ENCODE peak calls at places on chromosomes 1 and 21, in six cellular contexts. One of them, this sample, is unnamed.

GRCh38 chr1:183514235-183514634 is 41.9 kb downstream of the SMG7 start:
- DNase-seq in dorsolateral prefrontal cortex: no peak
- DNase-seq in brain microvascular endothelial cell: no peak
- DNase-seq in mammary epithelial cell: no peak
- DNase-seq in testis: no peak
- DNase-seq in endodermal cell: no peak
- DNase-seq in this sample: no peak

GRCh38 chr21:35426484-35426883 is 377.4 kb upstream of the RUNX1 start:
- DNase-seq in dorsolateral prefrontal cortex: no peak
- DNase-seq in brain microvascular endothelial cell: no peak
- DNase-seq in mammary epithelial cell: no peak
- DNase-seq in testis: no peak
- DNase-seq in endodermal cell: no peak
- DNase-seq in this sample: no peak

GRCh38 chr1:207885129-207886032 is 25.5 kb downstream of the CD34 start:
- DNase-seq in dorsolateral prefrontal cortex: peak; percentile 81
- DNase-seq in brain microvascular endothelial cell: peak; percentile 75
- DNase-seq in mammary epithelial cell: peak; percentile 46
- DNase-seq in testis: peak; percentile 94
- DNase-seq in endodermal cell: peak; percentile 89
- DNase-seq in this sample: peak; percentile 94

GRCh38 chr1:217747156-217747769 is 116.1 kb downstream of the SPATA17 start:
- DNase-seq in dorsolateral prefrontal cortex: no peak
- DNase-seq in brain microvascular endothelial cell: peak; percentile 12
- DNase-seq in mammary epithelial cell: peak; percentile 14
- DNase-seq in testis: no peak
- DNase-seq in endodermal cell: no peak
- DNase-seq in this sample: no peak

GRCh38 chr1:205983925-205984725 is 19.1 kb downstream of the RAB7B start:
- DNase-seq in dorsolateral prefrontal cortex: peak; percentile 76
- DNase-seq in brain microvascular endothelial cell: no peak
- DNase-seq in mammary epithelial cell: peak; percentile 96
- DNase-seq in testis: peak; percentile 80
- DNase-seq in endodermal cell: peak; percentile 91
- DNase-seq in this sample: peak; percentile 90

GRCh38 chr1:77905603-77906002 is 17.2 kb downstream of the NEXN start:
- DNase-seq in dorsolateral prefrontal cortex: no peak
- DNase-seq in brain microvascular endothelial cell: no peak
- DNase-seq in mammary epithelial cell: no peak
- DNase-seq in testis: no peak
- DNase-seq in endodermal cell: no peak
- DNase-seq in this sample: no peak

GRCh38 chr1:110482662-110483307 is 31.8 kb downstream of the PROK1 start:
- DNase-seq in dorsolateral prefrontal cortex: no peak
- DNase-seq in brain microvascular endothelial cell: no peak
- DNase-seq in mammary epithelial cell: no peak
- DNase-seq in testis: no peak
- DNase-seq in endodermal cell: peak; percentile 77
- DNase-seq in this sample: no peak

GRCh38 chr21:34732388-34732821 is 63.6 kb downstream of the CLIC6 start:
- DNase-seq in dorsolateral prefrontal cortex: no peak
- DNase-seq in brain microvascular endothelial cell: no peak
- DNase-seq in mammary epithelial cell: peak; percentile 49
- DNase-seq in testis: no peak
- DNase-seq in endodermal cell: no peak
- DNase-seq in this sample: no peak

GRCh38 chr21:28308516-28308915 is 684.2 kb downstream of the LTN1 start:
- DNase-seq in dorsolateral prefrontal cortex: no peak
- DNase-seq in brain microvascular endothelial cell: no peak
- DNase-seq in mammary epithelial cell: peak; percentile 58
- DNase-seq in testis: no peak
- DNase-seq in endodermal cell: no peak
- DNase-seq in this sample: no peak

GRCh38 chr1:27591622-27592021 is 12.3 kb downstream of the AHDC1 start:
- DNase-seq in dorsolateral prefrontal cortex: no peak
- DNase-seq in brain microvascular endothelial cell: no peak
- DNase-seq in mammary epithelial cell: no peak
- DNase-seq in testis: no peak
- DNase-seq in endodermal cell: no peak
- DNase-seq in this sample: no peak

GRCh38 chr1:77222496-77222895 is 3.3 kb upstream of the PIGK start:
- DNase-seq in dorsolateral prefrontal cortex: no peak
- DNase-seq in brain microvascular endothelial cell: no peak
- DNase-seq in mammary epithelial cell: no peak
- DNase-seq in testis: no peak
- DNase-seq in endodermal cell: no peak
- DNase-seq in this sample: no peak

GRCh38 chr1:157978547-157979403 is 14.7 kb upstream of the KIRREL1 start:
- DNase-seq in dorsolateral prefrontal cortex: no peak
- DNase-seq in brain microvascular endothelial cell: no peak
- DNase-seq in mammary epithelial cell: no peak
- DNase-seq in testis: peak; percentile 21
- DNase-seq in endodermal cell: peak; percentile 91
- DNase-seq in this sample: no peak

GRCh38 chr1:66933887-66934700 is 9.3 kb downstream of the MIER1 start:
- DNase-seq in dorsolateral prefrontal cortex: no peak
- DNase-seq in brain microvascular endothelial cell: no peak
- DNase-seq in mammary epithelial cell: peak; percentile 72
- DNase-seq in testis: no peak
- DNase-seq in endodermal cell: no peak
- DNase-seq in this sample: no peak

GRCh38 chr1:226401407-226402303 is 6.2 kb downstream of the PARP1 start:
- DNase-seq in dorsolateral prefrontal cortex: no peak
- DNase-seq in brain microvascular endothelial cell: no peak
- DNase-seq in mammary epithelial cell: no peak
- DNase-seq in testis: no peak
- DNase-seq in endodermal cell: no peak
- DNase-seq in this sample: no peak

GRCh38 chr1:110235839-110236682 is 25.9 kb downstream of the KCNC4 start:
- DNase-seq in dorsolateral prefrontal cortex: peak; percentile 24
- DNase-seq in brain microvascular endothelial cell: peak; percentile 45
- DNase-seq in mammary epithelial cell: peak; percentile 92
- DNase-seq in testis: no peak
- DNase-seq in endodermal cell: no peak
- DNase-seq in this sample: no peak

GRCh38 chr1:48049823-48050539 is 52.8 kb upstream of the TRABD2B start:
- DNase-seq in dorsolateral prefrontal cortex: no peak
- DNase-seq in brain microvascular endothelial cell: no peak
- DNase-seq in mammary epithelial cell: no peak
- DNase-seq in testis: no peak
- DNase-seq in endodermal cell: peak; percentile 76
- DNase-seq in this sample: peak; percentile 77

GRCh38 chr1:114232691-114233090 is 79.0 kb upstream of the SYT6 start:
- DNase-seq in dorsolateral prefrontal cortex: no peak
- DNase-seq in brain microvascular endothelial cell: no peak
- DNase-seq in mammary epithelial cell: no peak
- DNase-seq in testis: no peak
- DNase-seq in endodermal cell: no peak
- DNase-seq in this sample: no peak

GRCh38 chr21:36646011-36646410 is 52.9 kb upstream of the SIM2 start:
- DNase-seq in dorsolateral prefrontal cortex: no peak
- DNase-seq in brain microvascular endothelial cell: no peak
- DNase-seq in mammary epithelial cell: no peak
- DNase-seq in testis: no peak
- DNase-seq in endodermal cell: no peak
- DNase-seq in this sample: no peak

GRCh38 chr1:1889847-1890505 is 911 bp downstream of the GNB1 start:
- DNase-seq in dorsolateral prefrontal cortex: no peak
- DNase-seq in brain microvascular endothelial cell: peak; percentile 19
- DNase-seq in mammary epithelial cell: peak; percentile 41
- DNase-seq in testis: peak; percentile 48
- DNase-seq in endodermal cell: peak; percentile 64
- DNase-seq in this sample: peak; percentile 31

GRCh38 chr1:58619286-58620054 is 42.4 kb upstream of the TACSTD2 start:
- DNase-seq in dorsolateral prefrontal cortex: no peak
- DNase-seq in brain microvascular endothelial cell: no peak
- DNase-seq in mammary epithelial cell: no peak
- DNase-seq in testis: no peak
- DNase-seq in endodermal cell: peak; percentile 48
- DNase-seq in this sample: no peak

GRCh38 chr1:215001419-215002021 is 81.0 kb upstream of the KCNK2 start:
- DNase-seq in dorsolateral prefrontal cortex: no peak
- DNase-seq in brain microvascular endothelial cell: no peak
- DNase-seq in mammary epithelial cell: peak; percentile 75
- DNase-seq in testis: no peak
- DNase-seq in endodermal cell: no peak
- DNase-seq in this sample: no peak

GRCh38 chr1:147246044-147246690 is 3.7 kb downstream of the CHD1L start:
- DNase-seq in dorsolateral prefrontal cortex: no peak
- DNase-seq in brain microvascular endothelial cell: no peak
- DNase-seq in mammary epithelial cell: no peak
- DNase-seq in testis: no peak
- DNase-seq in endodermal cell: no peak
- DNase-seq in this sample: no peak

GRCh38 chr1:153291514-153291913 is 21.2 kb downstream of the PGLYRP3 start:
- DNase-seq in dorsolateral prefrontal cortex: no peak
- DNase-seq in brain microvascular endothelial cell: no peak
- DNase-seq in mammary epithelial cell: no peak
- DNase-seq in testis: no peak
- DNase-seq in endodermal cell: no peak
- DNase-seq in this sample: no peak

GRCh38 chr21:41967708-41968107 is 13.9 kb upstream of the C2CD2 start:
- DNase-seq in dorsolateral prefrontal cortex: no peak
- DNase-seq in brain microvascular endothelial cell: no peak
- DNase-seq in mammary epithelial cell: no peak
- DNase-seq in testis: peak; percentile 7
- DNase-seq in endodermal cell: peak; percentile 54
- DNase-seq in this sample: no peak

GRCh38 chr21:35428489-35428888 is 379.4 kb upstream of the RUNX1 start:
- DNase-seq in dorsolateral prefrontal cortex: no peak
- DNase-seq in brain microvascular endothelial cell: peak; percentile 39
- DNase-seq in mammary epithelial cell: no peak
- DNase-seq in testis: peak; percentile 21
- DNase-seq in endodermal cell: peak; percentile 68
- DNase-seq in this sample: no peak

GRCh38 chr1:30085814-30086770 is 637.3 kb downstream of the MATN1 start:
- DNase-seq in dorsolateral prefrontal cortex: peak; percentile 58
- DNase-seq in brain microvascular endothelial cell: peak; percentile 26
- DNase-seq in mammary epithelial cell: no peak
- DNase-seq in testis: peak; percentile 86
- DNase-seq in endodermal cell: peak; percentile 97
- DNase-seq in this sample: peak; percentile 84

GRCh38 chr1:1419812-1420653 is 1.0 kb downstream of the ANKRD65 start:
- DNase-seq in dorsolateral prefrontal cortex: no peak
- DNase-seq in brain microvascular endothelial cell: no peak
- DNase-seq in mammary epithelial cell: no peak
- DNase-seq in testis: no peak
- DNase-seq in endodermal cell: peak; percentile 74
- DNase-seq in this sample: no peak

GRCh38 chr1:147808025-147808424 is 47.6 kb upstream of the GJA5 start:
- DNase-seq in dorsolateral prefrontal cortex: no peak
- DNase-seq in brain microvascular endothelial cell: no peak
- DNase-seq in mammary epithelial cell: no peak
- DNase-seq in testis: no peak
- DNase-seq in endodermal cell: peak; percentile 32
- DNase-seq in this sample: no peak

GRCh38 chr1:234253732-234254131 is 119.5 kb upstream of the COA6 start:
- DNase-seq in dorsolateral prefrontal cortex: no peak
- DNase-seq in brain microvascular endothelial cell: no peak
- DNase-seq in mammary epithelial cell: no peak
- DNase-seq in testis: no peak
- DNase-seq in endodermal cell: no peak
- DNase-seq in this sample: no peak

GRCh38 chr1:183734600-183735036 is 70.3 kb upstream of the RGL1 start:
- DNase-seq in dorsolateral prefrontal cortex: no peak
- DNase-seq in brain microvascular endothelial cell: no peak
- DNase-seq in mammary epithelial cell: no peak
- DNase-seq in testis: peak; percentile 77
- DNase-seq in endodermal cell: no peak
- DNase-seq in this sample: peak; percentile 22

GRCh38 chr1:170685166-170685565 is 21.2 kb downstream of the PRRX1 start:
- DNase-seq in dorsolateral prefrontal cortex: no peak
- DNase-seq in brain microvascular endothelial cell: peak; percentile 88
- DNase-seq in mammary epithelial cell: peak; percentile 45
- DNase-seq in testis: no peak
- DNase-seq in endodermal cell: no peak
- DNase-seq in this sample: no peak

GRCh38 chr1:44576456-44577150 is 97.7 kb downstream of the TMEM53 start:
- DNase-seq in dorsolateral prefrontal cortex: peak; percentile 56
- DNase-seq in brain microvascular endothelial cell: no peak
- DNase-seq in mammary epithelial cell: no peak
- DNase-seq in testis: no peak
- DNase-seq in endodermal cell: no peak
- DNase-seq in this sample: no peak

DNA sequence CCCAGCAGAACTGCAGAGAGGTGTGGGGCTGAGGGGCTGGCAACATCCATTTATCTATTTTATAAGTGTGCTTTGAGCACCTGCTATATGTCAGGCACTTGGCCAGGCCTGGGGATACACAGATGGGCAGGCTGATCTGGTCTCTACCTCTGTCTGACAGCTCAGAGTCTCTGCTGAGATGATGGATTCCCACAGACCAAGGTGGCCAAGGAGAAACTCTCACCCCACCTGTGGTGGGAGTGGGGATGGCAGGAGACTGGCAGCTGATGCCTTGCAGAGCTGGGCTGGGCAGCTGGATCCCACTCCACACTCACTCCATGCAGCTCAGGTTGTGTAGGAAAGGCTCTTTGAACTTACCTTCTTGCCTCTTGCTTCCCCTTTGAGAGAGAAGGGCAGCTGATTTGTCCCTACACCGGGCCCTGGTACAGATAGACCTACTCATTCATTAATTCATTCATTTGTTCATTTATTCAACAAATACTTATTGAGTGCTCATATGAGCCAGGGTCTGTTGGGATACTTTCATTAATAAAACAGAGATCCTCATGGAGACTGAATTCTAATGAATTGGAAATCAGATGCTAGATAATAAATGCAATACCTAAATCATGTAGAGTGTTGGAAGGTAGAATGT is 9.0 kb downstream of the ADORA1 start:
- DNase-seq in dorsolateral prefrontal cortex: no peak
- DNase-seq in brain microvascular endothelial cell: no peak
- DNase-seq in mammary epithelial cell: no peak
- DNase-seq in testis: no peak
- DNase-seq in endodermal cell: no peak
- DNase-seq in this sample: peak; percentile 56
- H3K4me3 ChIP-seq in dorsolateral prefrontal cortex: no peak overlapping the region
- H3K4me3 ChIP-seq in brain microvascular endothelial cell: no peak overlapping the region
- H3K4me3 ChIP-seq in mammary epithelial cell: no peak overlapping the region
- H3K4me3 ChIP-seq in testis: no peak overlapping the region
- H3K4me3 ChIP-seq in endodermal cell: no peak overlapping the region
- H3K4me3 ChIP-seq in this sample: no peak overlapping the region

GRCh38 chr1:19651141-19651737 is 7.1 kb downstream of the NBL1 start:
- DNase-seq in dorsolateral prefrontal cortex: peak; percentile 53
- DNase-seq in brain microvascular endothelial cell: peak; percentile 43
- DNase-seq in mammary epithelial cell: no peak
- DNase-seq in testis: peak; percentile 70
- DNase-seq in endodermal cell: peak; percentile 84
- DNase-seq in this sample: peak; percentile 64
- TF ChIP-seq CTCF in dorsolateral prefrontal cortex: peak; percentile 78
- TF ChIP-seq CTCF in brain microvascular endothelial cell: peak; percentile 86
- TF ChIP-seq CTCF in mammary epithelial cell: peak; percentile 70
- TF ChIP-seq CTCF in testis: peak; percentile 51
- TF ChIP-seq CTCF in endodermal cell: peak; percentile 76
- TF ChIP-seq CTCF in this sample: peak; percentile 92

GRCh38 chr1:31593770-31594632 is 17.7 kb downstream of the TINAGL1 start:
- DNase-seq in dorsolateral prefrontal cortex: peak; percentile 64
- DNase-seq in brain microvascular endothelial cell: no peak
- DNase-seq in mammary epithelial cell: peak; percentile 73
- DNase-seq in testis: peak; percentile 91
- DNase-seq in endodermal cell: peak; percentile 95
- DNase-seq in this sample: peak; percentile 84
- H3K27me3 ChIP-seq in dorsolateral prefrontal cortex: no peaks in the 10 kb centered on the region
- H3K27me3 ChIP-seq in brain microvascular endothelial cell: no peaks in the 10 kb centered on the region
- H3K27me3 ChIP-seq in mammary epithelial cell: no peaks in the 10 kb centered on the region
- H3K27me3 ChIP-seq in testis: no peaks in the 10 kb centered on the region
- H3K27me3 ChIP-seq in endodermal cell: peaks cover 6% of the 10 kb centered on the region
- H3K27me3 ChIP-seq in this sample: no peaks in the 10 kb centered on the region

GRCh38 chr1:21956720-21957552 is 19.8 kb upstream of the HSPG2 start:
- DNase-seq in dorsolateral prefrontal cortex: no peak
- DNase-seq in brain microvascular endothelial cell: no peak
- DNase-seq in mammary epithelial cell: peak; percentile 99
- DNase-seq in testis: no peak
- DNase-seq in endodermal cell: peak; percentile 63
- DNase-seq in this sample: peak; percentile 75
- H3K4me3 ChIP-seq in dorsolateral prefrontal cortex: no peak overlapping the region
- H3K4me3 ChIP-seq in brain microvascular endothelial cell: no peak overlapping the region
- H3K4me3 ChIP-seq in mammary epithelial cell: peak overlapping the region; percentile 7
- H3K4me3 ChIP-seq in testis: no peak overlapping the region
- H3K4me3 ChIP-seq in endodermal cell: no peak overlapping the region
- H3K4me3 ChIP-seq in this sample: no peak overlapping the region